ENCODE peak calls at places on chromosomes 12 and 14, in four cellular contexts. One of them, this sample, is unnamed.

GRCh38 chr14:79196216-79196615 is 1015.1 kb downstream of the DIO2 start:
- DNase-seq in iPS-NIHi11: no peak
- DNase-seq in NCI-H1092 treated with DMSO at 0.1 percent for 48 hours: no peak
- DNase-seq in prostate gland: no peak
- DNase-seq in this sample: no peak

GRCh38 chr12:12527820-12528296 is 34.8 kb downstream of the DUSP16 start:
- DNase-seq in prostate gland: no peak
- DNase-seq in NCI-H1092 treated with DMSO at 0.1 percent for 48 hours: no peak
- DNase-seq in iPS-NIHi11: no peak
- DNase-seq in this sample: no peak

GRCh38 chr12:42141981-42142606 is 2.6 kb downstream of the GXYLT1 start:
- DNase-seq in iPS-NIHi11: no peak
- DNase-seq in NCI-H1092 treated with DMSO at 0.1 percent for 48 hours: no peak
- DNase-seq in prostate gland: no peak
- DNase-seq in this sample: no peak

GRCh38 chr12:14961466-14962155 is at the start of gene ARHGDIB:
- DNase-seq in prostate gland: peak
- DNase-seq in NCI-H1092 treated with DMSO at 0.1 percent for 48 hours: no peak
- DNase-seq in iPS-NIHi11: no peak
- DNase-seq in this sample: peak

GRCh38 chr14:21520718-21521117 is 5.4 kb downstream of the SALL2 start:
- DNase-seq in iPS-NIHi11: no peak
- DNase-seq in prostate gland: no peak
- DNase-seq in NCI-H1092 treated with DMSO at 0.1 percent for 48 hours: no peak
- DNase-seq in this sample: no peak

GRCh38 chr12:78792052-78792698 is 72.4 kb upstream of the SYT1 start:
- DNase-seq in iPS-NIHi11: no peak
- DNase-seq in NCI-H1092 treated with DMSO at 0.1 percent for 48 hours: no peak
- DNase-seq in prostate gland: no peak
- DNase-seq in this sample: no peak

GRCh38 chr14:72830786-72831583 is 62.9 kb downstream of the DPF3 start:
- DNase-seq in iPS-NIHi11: peak
- DNase-seq in NCI-H1092 treated with DMSO at 0.1 percent for 48 hours: no peak
- DNase-seq in prostate gland: no peak
- DNase-seq in this sample: no peak

GRCh38 chr12:27667540-27667939 is 28.7 kb upstream of the REP15 start:
- DNase-seq in NCI-H1092 treated with DMSO at 0.1 percent for 48 hours: no peak
- DNase-seq in iPS-NIHi11: no peak
- DNase-seq in prostate gland: no peak
- DNase-seq in this sample: no peak

GRCh38 chr14:67982711-67983608 is 163.4 kb downstream of the RAD51B start:
- DNase-seq in prostate gland: no peak
- DNase-seq in NCI-H1092 treated with DMSO at 0.1 percent for 48 hours: no peak
- DNase-seq in iPS-NIHi11: no peak
- DNase-seq in this sample: no peak

GRCh38 chr12:124938606-124939427 is 24.4 kb upstream of the UBC start:
- DNase-seq in prostate gland: peak
- DNase-seq in NCI-H1092 treated with DMSO at 0.1 percent for 48 hours: no peak
- DNase-seq in iPS-NIHi11: no peak
- DNase-seq in this sample: peak

GRCh38 chr12:125143491-125143890 is 78.3 kb downstream of the AACS start:
- DNase-seq in NCI-H1092 treated with DMSO at 0.1 percent for 48 hours: no peak
- DNase-seq in prostate gland: peak
- DNase-seq in iPS-NIHi11: no peak
- DNase-seq in this sample: no peak

GRCh38 chr12:90013409-90013808 is 304.8 kb upstream of the ATP2B1 start:
- DNase-seq in iPS-NIHi11: peak
- DNase-seq in NCI-H1092 treated with DMSO at 0.1 percent for 48 hours: peak
- DNase-seq in prostate gland: no peak
- DNase-seq in this sample: no peak

GRCh38 chr14:54650331-54651017 is 83.5 kb downstream of the SAMD4A start:
- DNase-seq in iPS-NIHi11: no peak
- DNase-seq in NCI-H1092 treated with DMSO at 0.1 percent for 48 hours: no peak
- DNase-seq in prostate gland: no peak
- DNase-seq in this sample: no peak

GRCh38 chr12:107081778-107082177 is 11.6 kb downstream of the CRY1 start:
- DNase-seq in iPS-NIHi11: no peak
- DNase-seq in prostate gland: no peak
- DNase-seq in NCI-H1092 treated with DMSO at 0.1 percent for 48 hours: no peak
- DNase-seq in this sample: no peak

GRCh38 chr12:110765144-110765543 is 22.5 kb upstream of the PPP1CC start:
- DNase-seq in iPS-NIHi11: no peak
- DNase-seq in prostate gland: no peak
- DNase-seq in NCI-H1092 treated with DMSO at 0.1 percent for 48 hours: no peak
- DNase-seq in this sample: no peak

GRCh38 chr12:25789520-25789919 is 169.0 kb upstream of the RASSF8 start:
- DNase-seq in NCI-H1092 treated with DMSO at 0.1 percent for 48 hours: no peak
- DNase-seq in prostate gland: no peak
- DNase-seq in iPS-NIHi11: no peak
- DNase-seq in this sample: no peak

GRCh38 chr14:22179190-22179589 is 409.8 kb downstream of the DAD1 start:
- DNase-seq in iPS-NIHi11: no peak
- DNase-seq in NCI-H1092 treated with DMSO at 0.1 percent for 48 hours: no peak
- DNase-seq in prostate gland: no peak
- DNase-seq in this sample: no peak

GRCh38 chr14:101525646-101526527 is 35.4 kb upstream of the DIO3 start:
- DNase-seq in prostate gland: no peak
- DNase-seq in iPS-NIHi11: no peak
- DNase-seq in NCI-H1092 treated with DMSO at 0.1 percent for 48 hours: peak
- DNase-seq in this sample: no peak

GRCh38 chr12:13661005-13661887 is 320.2 kb downstream of the GRIN2B start:
- DNase-seq in iPS-NIHi11: peak
- DNase-seq in prostate gland: peak
- DNase-seq in NCI-H1092 treated with DMSO at 0.1 percent for 48 hours: peak
- DNase-seq in this sample: peak

GRCh38 chr14:45135181-45135580 is 549 bp upstream of the FANCM start:
- DNase-seq in prostate gland: no peak
- DNase-seq in NCI-H1092 treated with DMSO at 0.1 percent for 48 hours: no peak
- DNase-seq in iPS-NIHi11: no peak
- DNase-seq in this sample: no peak

GRCh38 chr12:8905546-8905945 is 8.8 kb upstream of the PHC1 start:
- DNase-seq in NCI-H1092 treated with DMSO at 0.1 percent for 48 hours: no peak
- DNase-seq in prostate gland: no peak
- DNase-seq in iPS-NIHi11: no peak
- DNase-seq in this sample: no peak